ENCODE peak calls at places on chromosomes 3 and 15, in five cellular contexts. M is Peyer's patch, A is SJSA1, N is ovary, R is mucosa of descending colon. X is an unnamed sample.
A peak's percentile ranks its signal among the peaks of the same experiment; 100 is the strongest.

GRCh38 chr3:31423522-31423921 is 109.2 kb upstream of the STT3B start:
- DNase-seq in M (no peak), A (no peak), N (no peak), R (no peak), X (no peak)

GRCh38 chr15:47517737-47518136 is 199.6 kb upstream of the SEMA6D start:
- DNase-seq in M (no peak), A (no peak), N (no peak), R (no peak), X (no peak)

GRCh38 chr15:71469393-71469792 is 341.0 kb upstream of the NR2E3 start:
- DNase-seq in M (no peak), A (no peak), N (no peak), R (no peak), X (no peak)

GRCh38 chr15:33612721-33613304 is 302.0 kb downstream of the RYR3 start:
- DNase-seq in M (no peak), A (no peak), N (no peak), R (no peak), X (no peak)

GRCh38 chr15:81940467-81941451 is 105.1 kb downstream of the MEX3B start:
- DNase-seq in M (no peak), A (peak; percentile 40), N (no peak), R (no peak), X (no peak)

GRCh38 chr3:10852031-10852795 is 36.2 kb downstream of the SLC6A11 start:
- DNase-seq in M (no peak), A (no peak), N (no peak), R (no peak), X (no peak)

GRCh38 chr3:150057227-150057626 is 86.5 kb upstream of the PFN2 start:
- DNase-seq in M (no peak), A (no peak), N (no peak), R (no peak), X (no peak)

GRCh38 chr3:125157183-125157582 is 55.4 kb downstream of the SLC12A8 start:
- DNase-seq in M (no peak), A (no peak), N (no peak), R (no peak), X (no peak)

GRCh38 chr15:66774001-66774814 is 72.2 kb downstream of the SMAD6 start:
- DNase-seq in M (peak; percentile 89), A (peak; percentile 96), N (peak; percentile 89), R (peak; percentile 86), X (no peak)

GRCh38 chr3:63862804-63863149 is 828 bp downstream of the THOC7 start:
- DNase-seq in M (no peak), A (no peak), N (no peak), R (no peak), X (no peak)

GRCh38 chr3:121736112-121736511 is 13.4 kb downstream of the GOLGB1 start:
- DNase-seq in M (no peak), A (no peak), N (no peak), R (no peak), X (no peak)

GRCh38 chr15:66472176-66472999 is 25.2 kb downstream of the SNAPC5 start:
- DNase-seq in M (no peak), A (peak; percentile 64), N (peak; percentile 29), R (no peak), X (no peak)

GRCh38 chr3:13549513-13550256 is 760 bp downstream of the FBLN2 start:
- DNase-seq in M (no peak), A (no peak), N (no peak), R (no peak), X (no peak)
- H3K4me1 ChIP-seq in M (no peaks in the 10 kb centered on the region), A (peaks cover 29% of the 10 kb centered on the region), N (peaks cover 3% of the 10 kb centered on the region), R (no peaks in the 10 kb centered on the region), X (peaks cover 8% of the 10 kb centered on the region)

GRCh38 chr3:126683069-126683468 is 21.0 kb upstream of the CHCHD6 start:
- DNase-seq in M (no peak), A (no peak), N (no peak), R (no peak), X (no peak)

GRCh38 chr3:126683506-126683905 is 20.5 kb upstream of the CHCHD6 start:
- DNase-seq in M (no peak), A (no peak), N (no peak), R (no peak), X (no peak)

GRCh38 chr3:126679318-126679751 is 24.4 kb upstream of the TXNRD3 start:
- DNase-seq in M (peak; percentile 93), A (peak; percentile 83), N (peak; percentile 89), R (peak; percentile 76), X (peak; percentile 11)

GRCh38 chr3:126679831-126680677 is 24.0 kb upstream of the CHCHD6 start:
- DNase-seq in M (no peak), A (no peak), N (no peak), R (no peak), X (no peak)

DNA sequence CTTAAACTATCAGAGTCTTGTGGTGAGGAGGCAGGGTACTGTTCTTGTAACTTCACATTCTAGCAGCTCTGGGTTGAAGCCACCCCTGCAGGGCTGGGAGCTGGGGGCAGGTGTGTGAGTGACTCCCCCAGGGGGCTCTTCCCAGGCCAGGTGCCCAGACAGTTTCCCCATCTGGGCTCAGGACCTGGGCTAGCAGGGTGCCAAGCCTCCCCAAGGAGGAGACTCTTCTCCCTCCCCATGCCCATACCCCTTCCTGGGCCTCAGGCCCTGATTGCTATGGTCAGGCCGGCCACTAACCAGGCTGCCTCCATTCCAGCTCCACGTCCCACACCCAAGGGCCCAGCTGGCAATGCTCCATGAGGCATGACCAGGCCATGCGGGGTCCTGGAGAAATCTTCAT is 22.0 kb upstream of the CHCHD6 start:
- DNase-seq in M (no peak), A (no peak), N (no peak), R (no peak), X (no peak)
- H3K4me1 ChIP-seq in M (no peaks in the 10 kb centered on the region), A (peaks cover 6% of the 10 kb centered on the region), N (no peaks in the 10 kb centered on the region), R (no peaks in the 10 kb centered on the region), X (peaks cover 32% of the 10 kb centered on the region)

GRCh38 chr3:66394261-66395249 is 106.3 kb downstream of the LRIG1 start:
- DNase-seq in M (peak; percentile 43), A (no peak), N (no peak), R (no peak), X (no peak)
- H3K4me1 ChIP-seq in M (no peaks in the 10 kb centered on the region), A (no peaks in the 10 kb centered on the region), N (peaks cover 21% of the 10 kb centered on the region), R (no peaks in the 10 kb centered on the region), X (no peaks in the 10 kb centered on the region)

DNA sequence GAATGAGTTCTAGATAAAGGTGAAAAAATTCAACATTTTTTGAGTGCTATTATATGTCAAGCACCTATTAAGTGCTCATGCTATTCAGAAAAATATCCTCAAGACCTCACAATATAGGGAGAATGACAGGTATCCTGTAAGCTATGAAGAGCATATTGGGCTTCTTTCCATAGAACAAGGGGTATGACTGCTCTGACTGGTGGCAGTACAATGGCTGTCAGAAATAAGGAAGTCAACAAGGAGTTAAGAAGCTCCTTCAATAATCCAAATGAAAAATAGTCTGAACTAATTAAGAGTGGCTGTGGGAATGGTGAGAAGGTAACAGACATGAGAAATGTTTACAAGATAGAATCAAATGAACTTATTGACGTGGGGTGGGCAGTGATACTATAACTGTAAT is 24.7 kb downstream of the NPTN start:
- DNase-seq in M (no peak), A (no peak), N (no peak), R (no peak), X (no peak)
- H3K4me1 ChIP-seq in M (peaks cover 4% of the 10 kb centered on the region), A (peaks cover 11% of the 10 kb centered on the region), N (peaks cover 5% of the 10 kb centered on the region), R (peaks cover 6% of the 10 kb centered on the region), X (peaks cover 82% of the 10 kb centered on the region)

DNA sequence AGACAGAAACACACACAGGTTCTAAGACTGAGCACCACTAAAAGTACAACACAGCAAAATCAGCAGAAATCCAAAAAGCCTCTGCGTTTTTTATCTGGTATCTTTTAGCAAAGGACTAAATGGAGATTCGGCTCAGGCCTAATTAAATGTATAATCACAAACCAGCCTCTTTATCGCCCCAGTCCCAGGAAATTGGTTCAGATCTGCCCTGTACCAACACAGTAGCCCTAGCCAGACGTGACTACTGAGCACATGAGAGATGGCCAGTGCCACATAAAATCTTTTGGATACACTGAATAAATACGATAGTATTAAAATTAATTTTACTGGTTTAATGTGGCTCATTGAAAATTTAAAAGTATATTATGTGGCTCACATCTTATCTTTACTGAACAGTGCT is 19.7 kb downstream of the TBC1D2B start:
- DNase-seq in M (no peak), A (no peak), N (no peak), R (no peak), X (no peak)
- H3K4me1 ChIP-seq in M (peaks cover 75% of the 10 kb centered on the region), A (peaks cover 48% of the 10 kb centered on the region), N (peaks cover 36% of the 10 kb centered on the region), R (peaks cover 66% of the 10 kb centered on the region), X (peaks cover 49% of the 10 kb centered on the region)

X was measured in esophagus squamous epithelium.